ENCODE peak calls at places on chromosome 7, in four cellular contexts. S, X, D and T are unnamed samples.

GRCh38 chr7:135441791-135442190 is 68.1 kb downstream of the CNOT4 start:
- DNase-seq in X (no peak), D (no peak), S (peak; percentile 55), T (no peak)

GRCh38 chr7:17934612-17935247 is 5.6 kb downstream of the SNX13 start:
- DNase-seq in X (no peak), S (no peak), D (no peak), T (no peak)

GRCh38 chr7:114008696-114009095 is 89.9 kb upstream of the PPP1R3A start:
- DNase-seq in S (no peak), X (no peak), D (no peak), T (no peak)

GRCh38 chr7:39950473-39951155 is 558 bp downstream of the CDK13 start:
- DNase-seq in S (peak; percentile 83), X (no peak), D (peak; percentile 32), T (peak; percentile 26)

GRCh38 chr7:100266576-100267354 is 40.7 kb upstream of the SPDYE3 start:
- DNase-seq in S (no peak), D (no peak), X (no peak), T (no peak)

GRCh38 chr7:87231243-87231642 is 11.7 kb upstream of the TMEM243 start:
- DNase-seq in S (no peak), D (no peak), X (no peak), T (no peak)

GRCh38 chr7:157397751-157398691 is 61.2 kb downstream of the DNAJB6 start:
- DNase-seq in S (peak; percentile 86), D (no peak), X (no peak), T (peak; percentile 59)

GRCh38 chr7:151808296-151809155 is 68.4 kb downstream of the PRKAG2 start:
- DNase-seq in S (no peak), D (no peak), X (no peak), T (peak; percentile 94)

GRCh38 chr7:108146070-108146842 is 16.1 kb upstream of the LAMB4 start:
- DNase-seq in S (peak; percentile 83), X (no peak), D (no peak), T (peak; percentile 81)

GRCh38 chr7:44259547-44260457 is 59.0 kb downstream of the YKT6 start:
- DNase-seq in D (no peak), S (no peak), X (no peak), T (no peak)

GRCh38 chr7:24318326-24318725 is 34.3 kb downstream of the NPY start:
- DNase-seq in D (no peak), S (peak; percentile 26), X (no peak), T (no peak)

GRCh38 chr7:101519324-101520017 is 109.6 kb downstream of the MYL10 start:
- DNase-seq in S (no peak), X (no peak), D (no peak), T (no peak)

GRCh38 chr7:101399759-101400158 is 37.1 kb downstream of the COL26A1 start:
- DNase-seq in D (no peak), S (peak; percentile 40), X (no peak), T (no peak)

GRCh38 chr7:30791126-30791525 is 19.9 kb downstream of the MINDY4 start:
- DNase-seq in D (no peak), S (no peak), X (no peak), T (no peak)

GRCh38 chr7:7499892-7500291 is 35.8 kb downstream of the COL28A1 start:
- DNase-seq in X (no peak), S (no peak), D (no peak), T (no peak)

GRCh38 chr7:55508301-55509011 is 63.8 kb downstream of the VOPP1 start:
- DNase-seq in D (no peak), X (no peak), S (no peak), T (no peak)

GRCh38 chr7:133936074-133936473 is 191.1 kb upstream of the LRGUK start:
- DNase-seq in D (no peak), X (no peak), S (no peak), T (peak; percentile 3)

GRCh38 chr7:2452074-2452507 is 24.1 kb downstream of the GRIFIN start:
- DNase-seq in X (no peak), S (peak; percentile 40), D (no peak), T (no peak)

GRCh38 chr7:18693401-18693800 is 197.9 kb downstream of the HDAC9 start:
- DNase-seq in S (peak; percentile 74), D (no peak), X (no peak), T (no peak)

GRCh38 chr7:123594813-123595241 is 6.8 kb upstream of the ASB15 start:
- DNase-seq in X (no peak), S (no peak), D (no peak), T (peak; percentile 18)

GRCh38 chr7:1920266-1920681 is 250.2 kb downstream of the ELFN1 start:
- DNase-seq in X (no peak), S (peak; percentile 90), D (peak; percentile 48), T (no peak)

GRCh38 chr7:1846331-1847065 is 176.4 kb downstream of the ELFN1 start:
- DNase-seq in X (no peak), D (no peak), S (peak; percentile 52), T (no peak)

GRCh38 chr7:2893411-2893861 is 49.3 kb upstream of the GNA12 start:
- DNase-seq in X (no peak), S (no peak), D (no peak), T (no peak)

GRCh38 chr7:155709453-155709852 is 65.0 kb downstream of the RBM33 start:
- DNase-seq in S (no peak), D (no peak), X (no peak), T (no peak)

GRCh38 chr7:101168412-101169049 is 3.2 kb upstream of the VGF start:
- DNase-seq in X (no peak), S (no peak), D (no peak), T (no peak)